ENCODE peak calls at places on chromosomes 4 and X, in eight cellular contexts. H is T-helper 1 cell; K is activated T-helper 1 cell treated with anti-CD3 and anti-CD28 coated beads, Interleukin-12 subunit alpha, Interleukin-12 subunit beta, Interleukin-2, Interleukin-4 antibody, amounts not matched to agents 30 ng/mL and 10 ng/mL and 1 ng/mL, durations not matched to agents 14 hours and 24 hours and 36 hours; O is progenitor cell of endocrine pancreas; D is putamen; J is Kasumi-1; R is AG20443; W is mesothelial cell of epicardium. X is an unnamed sample.

GRCh38 chr4:150402968-150403367 is 179.0 kb upstream of the MAB21L2 start:
- DNase-seq in H (no peak), D (no peak), W (peak), J (no peak), O (no peak), R (no peak), K (no peak), X (no peak)

GRCh38 chr4:25532579-25532978 is 123.1 kb upstream of the SLC34A2 start:
- DNase-seq in O (no peak), W (no peak), J (no peak), R (no peak), K (no peak), D (no peak), H (no peak), X (no peak)

GRCh38 chr4:23789765-23790164 is 100.1 kb downstream of the PPARGC1A start:
- DNase-seq in W (no peak), R (peak), O (no peak), K (no peak), D (no peak), J (no peak), H (no peak), X (no peak)

GRCh38 chr4:136383126-136383525 is 1149.2 kb downstream of the PCDH18 start:
- DNase-seq in H (no peak), J (no peak), D (no peak), O (no peak), W (no peak), R (no peak), K (no peak), X (no peak)

GRCh38 chr4:119632216-119632615 is 3.6 kb upstream of the PDE5A start:
- DNase-seq in W (no peak), K (no peak), D (no peak), H (no peak), O (no peak), R (peak), J (no peak), X (no peak)

GRCh38 chrX:27915617-27916016 is 65.6 kb downstream of the DCAF8L1 start:
- DNase-seq in H (no peak), K (no peak), W (no peak), J (peak), R (no peak), D (no peak), O (no peak), X (no peak)

GRCh38 chr4:188117631-188118030 is 8.2 kb upstream of the TRIML2 start:
- DNase-seq in O (no peak), H (no peak), K (no peak), J (no peak), D (no peak), W (no peak), R (no peak), X (no peak)

GRCh38 chr4:167774646-167775045 is 317.7 kb upstream of the ANXA10 start:
- DNase-seq in O (no peak), K (no peak), D (no peak), R (no peak), H (no peak), J (no peak), W (no peak), X (no peak)

GRCh38 chr4:138158746-138159297 is 83.3 kb downstream of the SLC7A11 start:
- DNase-seq in R (peak), O (no peak), J (no peak), K (no peak), D (no peak), W (no peak), H (no peak), X (no peak)

GRCh38 chrX:15998350-15998749 is 125.0 kb upstream of the GRPR start:
- DNase-seq in O (no peak), R (no peak), H (no peak), W (no peak), J (no peak), D (no peak), K (no peak), X (no peak)